ENCODE peak calls at places on chromosomes 4 and X, in ten cellular contexts. C is B cell; F is astrocyte of the spinal cord; Q is left ventricle myocardium inferior; P is CD4-positive, alpha-beta T cell; L is ovary; U is stomach; M is tibial artery; J is tibial nerve; D is neural crest cell. W is an unnamed sample.

GRCh38 chr4:13182136-13182535 is 302.0 kb downstream of the RAB28 start:
- DNase-seq in M (no peak), C (no peak), L (no peak), J (no peak), D (no peak), P (no peak), U (no peak), F (peak), Q (no peak), W (no peak)

GRCh38 chrX:118519411-118520205 is 24.0 kb downstream of the DOCK11 start:
- DNase-seq in P (no peak), M (no peak), F (peak), U (no peak), J (no peak), C (no peak), D (no peak), Q (no peak), L (no peak), W (no peak)

GRCh38 chr4:154030747-154031146 is 241.9 kb upstream of the SFRP2 start:
- DNase-seq in Q (no peak), D (no peak), M (no peak), J (no peak), F (no peak), U (no peak), P (no peak), C (no peak), L (no peak), W (no peak)

GRCh38 chr4:70996014-70996353 is 2.5 kb downstream of the DCK start:
- DNase-seq in U (no peak), L (no peak), J (no peak), F (no peak), D (no peak), M (no peak), P (no peak), Q (no peak), C (no peak), W (no peak)

GRCh38 chrX:23334871-23335599 is 386 bp downstream of the PTCHD1 start:
- DNase-seq in F (no peak), C (no peak), L (no peak), P (no peak), M (no peak), D (peak), Q (no peak), U (no peak), J (no peak), W (peak)

GRCh38 chrX:53584891-53585290 is 101.6 kb downstream of the HUWE1 start:
- DNase-seq in D (no peak), Q (no peak), U (no peak), M (no peak), L (no peak), F (no peak), C (no peak), P (no peak), J (no peak), W (no peak)

GRCh38 chrX:41526925-41527324 is 79.8 kb downstream of the NYX start:
- DNase-seq in M (no peak), U (no peak), D (no peak), J (no peak), C (no peak), L (no peak), F (peak), Q (no peak), P (no peak), W (no peak)

GRCh38 chr4:47031011-47031678 is at the start of gene GABRB1:
- DNase-seq in P (no peak), C (no peak), L (peak), Q (peak), J (no peak), M (peak), D (peak), F (peak), U (peak), W (no peak)

GRCh38 chr4:98027827-98028226 is 115.4 kb downstream of the STPG2 start:
- DNase-seq in C (no peak), F (peak), M (no peak), Q (no peak), L (no peak), U (no peak), D (no peak), P (no peak), J (no peak), W (no peak)

GRCh38 chrX:102976290-102976689 is 39.2 kb downstream of the RAB40AL start:
- DNase-seq in P (no peak), F (no peak), C (no peak), Q (no peak), D (no peak), U (no peak), M (no peak), L (no peak), J (no peak), W (no peak)

GRCh38 chrX:71533850-71534515 is 1.1 kb downstream of the OGT start:
- DNase-seq in F (peak), L (peak), J (peak), D (peak), M (peak), Q (peak), C (peak), P (peak), U (peak), W (no peak)

GRCh38 chr4:177118596-177118995 is 191.1 kb upstream of the NEIL3 start:
- DNase-seq in L (no peak), P (no peak), D (no peak), J (peak), M (peak), U (no peak), C (no peak), Q (peak), F (peak), W (no peak)

GRCh38 chrX:63686878-63687714 is 97.9 kb downstream of the ARHGEF9 start:
- DNase-seq in C (no peak), F (peak), M (no peak), U (no peak), P (peak), Q (no peak), J (peak), L (no peak), D (no peak), W (peak)

GRCh38 chr4:21304061-21304541 is 603.8 kb downstream of the PACRGL start:
- DNase-seq in J (no peak), Q (no peak), F (no peak), M (no peak), U (peak), D (peak), P (no peak), L (no peak), C (no peak), W (no peak)

GRCh38 chr4:24850669-24851068 is 55.3 kb downstream of the SOD3 start:
- DNase-seq in D (no peak), M (peak), U (no peak), Q (no peak), J (peak), C (no peak), P (no peak), L (no peak), F (peak), W (no peak)

GRCh38 chrX:138872537-138872936 is 161.0 kb upstream of the FGF13 start:
- DNase-seq in M (no peak), F (peak), U (no peak), J (no peak), P (no peak), Q (no peak), D (no peak), L (no peak), C (no peak), W (no peak)

GRCh38 chr4:95556460-95556859 is 7.7 kb upstream of the UNC5C start:
- DNase-seq in F (no peak), M (no peak), D (no peak), P (no peak), U (no peak), L (no peak), Q (no peak), C (no peak), J (no peak), W (no peak)

GRCh38 chrX:134998246-134998645 is 7.5 kb downstream of the SMIM10 start:
- DNase-seq in C (no peak), U (no peak), M (no peak), F (no peak), Q (no peak), L (no peak), D (no peak), P (no peak), J (no peak), W (no peak)

GRCh38 chrX:68511255-68511654 is 12.4 kb downstream of the YIPF6 start:
- DNase-seq in C (no peak), F (peak), M (no peak), P (no peak), D (peak), L (no peak), Q (no peak), U (no peak), J (peak), W (peak)

GRCh38 chr4:56976878-56977320 is 507 bp downstream of the NOA1 start:
- DNase-seq in Q (peak), M (peak), C (peak), J (no peak), L (no peak), P (peak), F (no peak), U (peak), D (peak), W (peak)

GRCh38 chr4:57424231-57424897 is 314.2 kb upstream of the IGFBP7 start:
- DNase-seq in D (no peak), U (no peak), L (no peak), Q (no peak), P (no peak), C (no peak), F (peak), J (peak), M (peak), W (no peak)

GRCh38 chr4:6565691-6566431 is 9.1 kb upstream of the MAN2B2 start:
- DNase-seq in D (no peak), P (no peak), Q (no peak), J (no peak), F (no peak), U (no peak), C (no peak), L (no peak), M (no peak), W (no peak)

GRCh38 chr4:114807759-114808404 is 209.3 kb downstream of the UGT8 start:
- DNase-seq in Q (no peak), F (peak), C (peak), U (peak), M (no peak), L (no peak), J (no peak), P (peak), D (no peak), W (peak)

GRCh38 chr4:137387924-137388323 is 144.4 kb downstream of the PCDH18 start:
- DNase-seq in P (no peak), C (no peak), L (no peak), Q (no peak), F (peak), J (no peak), U (no peak), M (no peak), D (no peak), W (no peak)

GRCh38 chr4:152735302-152735917 is 44.1 kb downstream of the TIGD4 start:
- DNase-seq in F (peak), U (no peak), M (no peak), C (no peak), J (no peak), Q (no peak), D (no peak), P (no peak), L (no peak), W (peak)

GRCh38 chr4:91837608-91838029 is 466.1 kb upstream of the GRID2 start:
- DNase-seq in P (no peak), F (peak), M (no peak), D (no peak), Q (no peak), C (no peak), U (no peak), J (no peak), L (no peak), W (no peak)

GRCh38 chr4:154425514-154425913 is 66.1 kb downstream of the DCHS2 start:
- DNase-seq in Q (no peak), F (no peak), M (no peak), D (no peak), C (no peak), J (no peak), P (no peak), U (no peak), L (no peak), W (no peak)

GRCh38 chr4:186852078-186852420 is 128.4 kb upstream of the FAT1 start:
- DNase-seq in Q (no peak), P (no peak), F (no peak), D (no peak), J (no peak), U (no peak), C (no peak), M (no peak), L (no peak), W (no peak)

GRCh38 chr4:90979551-90979950 is 852.4 kb downstream of the CCSER1 start:
- DNase-seq in P (no peak), M (no peak), J (no peak), L (no peak), Q (no peak), D (no peak), C (no peak), F (no peak), U (no peak), W (no peak)

GRCh38 chr4:71614626-71615025 is 169.3 kb downstream of the GC start:
- DNase-seq in L (no peak), J (no peak), F (no peak), P (no peak), D (no peak), Q (no peak), M (no peak), C (no peak), U (no peak), W (no peak)

GRCh38 chr4:169601016-169601771 is 11.2 kb downstream of the NEK1 start:
- DNase-seq in M (no peak), Q (no peak), P (no peak), J (no peak), L (no peak), U (no peak), D (no peak), C (no peak), F (no peak), W (no peak)
- TF ChIP-seq CTCF in M (no peak), Q (no peak), P (no peak), J (no peak), L (no peak), U (no peak), D (no peak), C (no peak), F (no peak), W (no peak)

GRCh38 chrX:129116651-129117050 is 406.6 kb downstream of the SMARCA1 start:
- DNase-seq in D (no peak), J (no peak), C (no peak), P (no peak), F (no peak), L (no peak), U (no peak), Q (no peak), M (no peak), W (no peak)
- TF ChIP-seq CTCF in D (peak), J (no peak), C (no peak), P (no peak), F (no peak), L (no peak), U (no peak), Q (no peak), M (no peak), W (no peak)

DNA sequence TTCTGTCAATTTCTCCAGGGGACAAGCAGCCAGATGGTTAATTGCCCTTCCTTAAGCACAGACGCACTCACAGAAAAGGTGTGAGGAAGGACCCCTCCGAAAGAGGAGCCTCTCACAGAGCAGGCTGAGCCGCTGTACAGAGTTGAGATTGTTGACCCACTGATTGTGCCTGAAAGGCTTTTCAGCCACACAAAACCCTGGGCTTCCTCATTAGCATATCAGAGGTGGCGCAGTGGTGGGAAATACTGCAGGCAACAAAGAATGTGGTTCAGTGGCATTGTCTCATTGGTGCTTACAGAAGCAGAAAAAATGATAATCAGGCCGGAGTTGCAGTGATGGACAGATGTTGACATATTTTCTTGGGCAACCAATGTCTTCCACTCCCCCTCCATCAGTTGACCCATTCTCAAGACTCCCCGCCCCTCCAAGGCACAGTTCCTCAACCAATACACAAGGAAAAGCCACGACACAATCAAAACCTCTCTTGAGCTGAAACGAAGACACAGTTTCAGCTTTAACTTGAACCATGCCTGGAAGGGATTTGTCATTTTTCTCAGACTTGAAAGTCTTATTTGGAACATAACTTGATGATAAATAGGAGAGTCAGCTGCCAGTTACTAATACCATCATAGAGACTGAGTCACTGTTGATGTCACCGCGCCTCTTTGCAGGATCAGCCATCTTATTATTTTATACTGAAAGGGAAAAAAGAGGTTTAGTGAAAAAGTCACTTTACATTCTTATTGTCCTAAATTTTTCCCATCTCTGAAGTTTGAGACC is 53.0 kb downstream of the ATXN3L start:
- DNase-seq in P (no peak), U (no peak), C (no peak), M (no peak), F (peak), D (peak), J (no peak), Q (no peak), L (no peak), W (no peak)
- TF ChIP-seq CTCF in P (no peak), U (no peak), C (no peak), M (no peak), F (no peak), D (no peak), J (no peak), Q (no peak), L (no peak), W (no peak)

GRCh38 chr4:69156913-69157312 is 57.6 kb downstream of the UGT2B11 start:
- DNase-seq in L (no peak), J (no peak), Q (no peak), U (no peak), F (no peak), P (no peak), C (no peak), M (no peak), D (no peak), W (no peak)
- TF ChIP-seq CTCF in L (no peak), J (no peak), Q (no peak), U (no peak), F (peak), P (no peak), C (no peak), M (no peak), D (peak), W (peak)

DNA sequence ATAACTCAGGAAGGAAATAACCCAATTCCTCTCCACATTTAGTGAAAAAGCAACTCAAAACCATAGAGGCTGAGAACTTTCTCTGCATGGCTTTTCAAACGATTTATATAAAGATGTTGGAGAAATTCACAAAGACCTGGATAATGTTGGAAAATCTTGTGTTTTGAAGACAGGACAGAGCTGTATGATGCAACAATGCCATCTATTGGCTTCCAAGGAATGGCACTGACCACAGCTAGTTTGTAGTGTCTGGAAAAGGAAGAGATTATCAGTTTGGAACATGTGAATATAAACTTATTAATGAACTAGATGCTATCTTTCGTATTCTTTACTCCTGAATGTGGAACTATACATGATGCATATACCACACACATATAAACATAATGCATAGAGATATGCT is 503.6 kb downstream of the IL1RAPL1 start:
- DNase-seq in D (peak), C (no peak), J (no peak), P (no peak), Q (no peak), F (peak), U (no peak), M (no peak), L (no peak), W (no peak)
- TF ChIP-seq CTCF in D (peak), C (no peak), J (peak), P (no peak), Q (peak), F (peak), U (no peak), M (no peak), L (no peak), W (no peak)

GRCh38 chrX:66018585-66019309 is 21.1 kb downstream of the VSIG4 start:
- DNase-seq in M (no peak), J (no peak), U (no peak), L (no peak), Q (no peak), C (no peak), F (no peak), P (no peak), D (no peak), W (no peak)
- TF ChIP-seq CTCF in M (no peak), J (no peak), U (no peak), L (no peak), Q (no peak), C (no peak), F (no peak), P (no peak), D (no peak), W (peak)

GRCh38 chr4:133146574-133147198 is 2.4 kb upstream of the PCDH10 start:
- DNase-seq in P (no peak), D (peak), U (no peak), J (no peak), L (peak), C (no peak), F (peak), M (no peak), Q (no peak), W (peak)
- TF ChIP-seq CTCF in P (no peak), D (peak), U (no peak), J (peak), L (peak), C (peak), F (peak), M (peak), Q (peak), W (peak)